ENCODE peak calls at places on chromosomes 7 and 10, in eight cellular contexts. One of them, this sample, is unnamed.

GRCh38 chr10:17349009-17349349 is 105.4 kb downstream of the ST8SIA6 start:
- DNase-seq in brain microvascular endothelial cell: no peak
- DNase-seq in endothelial cell of umbilical vein: no peak
- DNase-seq in thyroid gland: no peak
- DNase-seq in uterus: no peak
- DNase-seq in choroid plexus epithelial cell: no peak
- DNase-seq in AG09309: no peak
- DNase-seq in heart right ventricle: no peak
- DNase-seq in this sample: no peak

GRCh38 chr10:49187044-49187484 is 1.1 kb downstream of the TMEM273 start:
- DNase-seq in brain microvascular endothelial cell: no peak
- DNase-seq in endothelial cell of umbilical vein: peak; percentile 10
- DNase-seq in thyroid gland: no peak
- DNase-seq in uterus: no peak
- DNase-seq in choroid plexus epithelial cell: no peak
- DNase-seq in AG09309: no peak
- DNase-seq in heart right ventricle: peak; percentile 39
- DNase-seq in this sample: no peak

GRCh38 chr7:70660154-70660818 is 471.7 kb upstream of the GALNT17 start:
- DNase-seq in brain microvascular endothelial cell: no peak
- DNase-seq in endothelial cell of umbilical vein: no peak
- DNase-seq in thyroid gland: no peak
- DNase-seq in uterus: no peak
- DNase-seq in choroid plexus epithelial cell: no peak
- DNase-seq in AG09309: no peak
- DNase-seq in heart right ventricle: no peak
- DNase-seq in this sample: no peak

GRCh38 chr7:33043875-33044718 is 18.5 kb downstream of the NT5C3A start:
- DNase-seq in brain microvascular endothelial cell: no peak
- DNase-seq in endothelial cell of umbilical vein: no peak
- DNase-seq in thyroid gland: no peak
- DNase-seq in uterus: no peak
- DNase-seq in choroid plexus epithelial cell: no peak
- DNase-seq in AG09309: no peak
- DNase-seq in heart right ventricle: no peak
- DNase-seq in this sample: no peak

GRCh38 chr10:89478085-89478738 is 57.2 kb downstream of the SLC16A12 start:
- DNase-seq in brain microvascular endothelial cell: peak; percentile 66
- DNase-seq in endothelial cell of umbilical vein: no peak
- DNase-seq in thyroid gland: no peak
- DNase-seq in uterus: no peak
- DNase-seq in choroid plexus epithelial cell: peak; percentile 99
- DNase-seq in AG09309: no peak
- DNase-seq in heart right ventricle: no peak
- DNase-seq in this sample: no peak

GRCh38 chr7:112511451-112512220 is 30.8 kb downstream of the LSMEM1 start:
- DNase-seq in brain microvascular endothelial cell: no peak
- DNase-seq in endothelial cell of umbilical vein: no peak
- DNase-seq in thyroid gland: no peak
- DNase-seq in uterus: no peak
- DNase-seq in choroid plexus epithelial cell: no peak
- DNase-seq in AG09309: no peak
- DNase-seq in heart right ventricle: no peak
- DNase-seq in this sample: no peak

GRCh38 chr10:63465293-63466167 is at the start of gene JMJD1C:
- DNase-seq in brain microvascular endothelial cell: peak; percentile 55
- DNase-seq in endothelial cell of umbilical vein: peak; percentile 80
- DNase-seq in thyroid gland: peak; percentile 83
- DNase-seq in uterus: peak; percentile 72
- DNase-seq in choroid plexus epithelial cell: peak; percentile 90
- DNase-seq in AG09309: peak; percentile 53
- DNase-seq in heart right ventricle: peak; percentile 84
- DNase-seq in this sample: no peak

GRCh38 chr10:13092446-13093102 is 7.4 kb upstream of the OPTN start:
- DNase-seq in brain microvascular endothelial cell: peak; percentile 8
- DNase-seq in endothelial cell of umbilical vein: no peak
- DNase-seq in thyroid gland: no peak
- DNase-seq in uterus: no peak
- DNase-seq in choroid plexus epithelial cell: peak; percentile 64
- DNase-seq in AG09309: no peak
- DNase-seq in heart right ventricle: no peak
- DNase-seq in this sample: no peak

GRCh38 chr10:61286695-61287094 is 166.5 kb downstream of the TMEM26 start:
- DNase-seq in brain microvascular endothelial cell: no peak
- DNase-seq in endothelial cell of umbilical vein: no peak
- DNase-seq in thyroid gland: no peak
- DNase-seq in uterus: no peak
- DNase-seq in choroid plexus epithelial cell: no peak
- DNase-seq in AG09309: no peak
- DNase-seq in heart right ventricle: no peak
- DNase-seq in this sample: no peak

GRCh38 chr7:64874562-64875250 is 28.4 kb upstream of the ZNF273 start:
- DNase-seq in brain microvascular endothelial cell: no peak
- DNase-seq in endothelial cell of umbilical vein: no peak
- DNase-seq in thyroid gland: no peak
- DNase-seq in uterus: no peak
- DNase-seq in choroid plexus epithelial cell: no peak
- DNase-seq in AG09309: no peak
- DNase-seq in heart right ventricle: no peak
- DNase-seq in this sample: no peak

GRCh38 chr10:58438340-58438739 is 53.1 kb downstream of the TFAM start:
- DNase-seq in brain microvascular endothelial cell: peak; percentile 22
- DNase-seq in endothelial cell of umbilical vein: no peak
- DNase-seq in thyroid gland: no peak
- DNase-seq in uterus: no peak
- DNase-seq in choroid plexus epithelial cell: peak; percentile 78
- DNase-seq in AG09309: peak; percentile 72
- DNase-seq in heart right ventricle: no peak
- DNase-seq in this sample: no peak

GRCh38 chr7:134927723-134928122 is 58.6 kb upstream of the AGBL3 start:
- DNase-seq in brain microvascular endothelial cell: no peak
- DNase-seq in endothelial cell of umbilical vein: no peak
- DNase-seq in thyroid gland: no peak
- DNase-seq in uterus: no peak
- DNase-seq in choroid plexus epithelial cell: no peak
- DNase-seq in AG09309: no peak
- DNase-seq in heart right ventricle: no peak
- DNase-seq in this sample: no peak

GRCh38 chr10:5737352-5737751 is 52.7 kb downstream of the TASOR2 start:
- DNase-seq in brain microvascular endothelial cell: no peak
- DNase-seq in endothelial cell of umbilical vein: no peak
- DNase-seq in thyroid gland: no peak
- DNase-seq in uterus: no peak
- DNase-seq in choroid plexus epithelial cell: no peak
- DNase-seq in AG09309: no peak
- DNase-seq in heart right ventricle: no peak
- DNase-seq in this sample: no peak

GRCh38 chr7:7957513-7957912 is 11.1 kb upstream of the GLCCI1 start:
- DNase-seq in brain microvascular endothelial cell: no peak
- DNase-seq in endothelial cell of umbilical vein: no peak
- DNase-seq in thyroid gland: no peak
- DNase-seq in uterus: no peak
- DNase-seq in choroid plexus epithelial cell: no peak
- DNase-seq in AG09309: no peak
- DNase-seq in heart right ventricle: no peak
- DNase-seq in this sample: no peak

GRCh38 chr10:61330669-61331068 is 122.5 kb downstream of the TMEM26 start:
- DNase-seq in brain microvascular endothelial cell: no peak
- DNase-seq in endothelial cell of umbilical vein: no peak
- DNase-seq in thyroid gland: no peak
- DNase-seq in uterus: no peak
- DNase-seq in choroid plexus epithelial cell: no peak
- DNase-seq in AG09309: no peak
- DNase-seq in heart right ventricle: no peak
- DNase-seq in this sample: no peak

DNA sequence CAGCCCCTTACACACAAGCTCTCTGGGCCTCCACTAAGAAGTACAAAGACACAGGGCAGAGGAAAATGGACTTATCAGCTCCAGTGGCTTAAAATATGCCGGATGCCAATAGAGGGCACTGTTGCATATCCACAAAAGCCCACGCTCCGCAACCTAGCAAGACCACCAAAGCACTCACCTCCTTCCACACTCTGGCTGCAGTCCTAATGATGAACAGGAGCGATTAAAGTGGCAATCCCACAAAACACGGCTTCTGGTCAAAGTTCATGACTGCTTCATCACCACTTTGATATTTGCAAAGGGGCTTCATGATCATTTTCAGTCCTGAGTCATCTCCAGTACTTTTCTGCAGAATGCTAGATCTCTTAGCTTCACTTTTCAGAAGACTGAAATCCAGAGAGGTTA is 158.3 kb upstream of the ITGB1 start:
- DNase-seq in brain microvascular endothelial cell: peak; percentile 59
- DNase-seq in endothelial cell of umbilical vein: peak; percentile 81
- DNase-seq in thyroid gland: peak; percentile 41
- DNase-seq in uterus: peak; percentile 23
- DNase-seq in choroid plexus epithelial cell: peak; percentile 87
- DNase-seq in AG09309: no peak
- DNase-seq in heart right ventricle: no peak
- DNase-seq in this sample: no peak
- TF ChIP-seq CTCF in brain microvascular endothelial cell: peak; percentile 79
- TF ChIP-seq CTCF in endothelial cell of umbilical vein: peak; percentile 77
- TF ChIP-seq CTCF in thyroid gland: peak; percentile 46
- TF ChIP-seq CTCF in uterus: peak; percentile 31
- TF ChIP-seq CTCF in choroid plexus epithelial cell: peak; percentile 80
- TF ChIP-seq CTCF in AG09309: peak; percentile 63
- TF ChIP-seq CTCF in heart right ventricle: peak; percentile 54
- TF ChIP-seq CTCF in this sample: peak; percentile 72

GRCh38 chr7:36661135-36661840 is 63.0 kb downstream of the AOAH start:
- DNase-seq in brain microvascular endothelial cell: no peak
- DNase-seq in endothelial cell of umbilical vein: no peak
- DNase-seq in thyroid gland: no peak
- DNase-seq in uterus: no peak
- DNase-seq in choroid plexus epithelial cell: peak; percentile 15
- DNase-seq in AG09309: no peak
- DNase-seq in heart right ventricle: no peak
- DNase-seq in this sample: no peak

GRCh38 chr7:36663481-36663880 is 60.8 kb downstream of the AOAH start:
- DNase-seq in brain microvascular endothelial cell: no peak
- DNase-seq in endothelial cell of umbilical vein: no peak
- DNase-seq in thyroid gland: no peak
- DNase-seq in uterus: no peak
- DNase-seq in choroid plexus epithelial cell: no peak
- DNase-seq in AG09309: peak; percentile 49
- DNase-seq in heart right ventricle: no peak
- DNase-seq in this sample: no peak

GRCh38 chr7:36657031-36657660 is 67.1 kb downstream of the AOAH start:
- DNase-seq in brain microvascular endothelial cell: no peak
- DNase-seq in endothelial cell of umbilical vein: no peak
- DNase-seq in thyroid gland: no peak
- DNase-seq in uterus: no peak
- DNase-seq in choroid plexus epithelial cell: peak; percentile 44
- DNase-seq in AG09309: no peak
- DNase-seq in heart right ventricle: no peak
- DNase-seq in this sample: no peak

GRCh38 chr7:36659638-36660341 is 64.5 kb downstream of the AOAH start:
- DNase-seq in brain microvascular endothelial cell: no peak
- DNase-seq in endothelial cell of umbilical vein: no peak
- DNase-seq in thyroid gland: no peak
- DNase-seq in uterus: no peak
- DNase-seq in choroid plexus epithelial cell: no peak
- DNase-seq in AG09309: no peak
- DNase-seq in heart right ventricle: no peak
- DNase-seq in this sample: no peak

DNA sequence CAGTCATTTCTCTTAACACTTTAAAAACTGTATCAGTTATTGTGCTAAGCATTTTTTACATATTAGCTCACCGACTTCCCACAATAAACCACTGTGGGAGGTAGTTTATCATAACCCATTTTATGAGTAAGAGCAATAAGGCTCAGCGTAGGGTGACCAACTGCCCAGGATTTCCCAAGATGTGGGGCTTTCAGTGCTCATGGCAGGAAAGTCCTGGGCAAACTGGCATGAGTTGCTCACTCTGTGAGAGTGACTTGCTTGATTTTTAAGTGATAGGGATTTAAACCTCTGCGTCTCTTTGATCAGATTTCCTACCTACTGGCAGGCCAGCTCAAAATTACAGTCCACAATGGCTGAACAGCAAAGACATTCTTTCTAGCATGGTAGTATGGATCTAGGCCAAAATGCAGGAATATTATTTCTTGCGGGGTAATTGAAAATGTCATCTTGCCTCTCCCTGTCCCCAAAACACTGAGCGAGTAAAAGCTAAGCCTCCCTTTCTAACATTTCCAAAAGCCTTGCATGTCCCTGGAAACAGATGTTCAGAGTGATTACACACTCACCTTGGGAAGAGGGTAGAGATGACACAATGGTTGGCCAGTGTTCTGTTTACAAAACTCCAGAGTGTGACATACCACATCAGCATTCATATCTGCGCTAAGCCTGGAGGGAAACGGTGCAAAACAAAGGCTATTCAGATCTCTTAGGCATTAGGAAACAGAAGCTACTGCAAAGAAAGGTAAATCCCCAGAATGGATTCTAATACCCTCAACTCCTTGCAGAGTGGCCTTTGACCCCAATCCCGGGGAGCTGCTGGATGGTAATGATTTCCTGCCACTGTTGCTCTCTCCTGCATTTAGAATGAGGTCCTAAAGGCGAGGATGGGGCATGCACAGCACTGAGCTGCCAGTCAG is 65.4 kb downstream of the AOAH start:
- DNase-seq in brain microvascular endothelial cell: peak; percentile 90
- DNase-seq in endothelial cell of umbilical vein: peak; percentile 31
- DNase-seq in thyroid gland: no peak
- DNase-seq in uterus: no peak
- DNase-seq in choroid plexus epithelial cell: peak; percentile 86
- DNase-seq in AG09309: peak; percentile 92
- DNase-seq in heart right ventricle: no peak
- DNase-seq in this sample: no peak
- H3K4me3 ChIP-seq in brain microvascular endothelial cell: no peak overlapping the region
- H3K4me3 ChIP-seq in endothelial cell of umbilical vein: no peak overlapping the region
- H3K4me3 ChIP-seq in thyroid gland: no peak overlapping the region
- H3K4me3 ChIP-seq in uterus: no peak overlapping the region
- H3K4me3 ChIP-seq in choroid plexus epithelial cell: no peak overlapping the region
- H3K4me3 ChIP-seq in AG09309: no peak overlapping the region
- H3K4me3 ChIP-seq in heart right ventricle: no peak overlapping the region
- H3K4me3 ChIP-seq in this sample: no peak overlapping the region

DNA sequence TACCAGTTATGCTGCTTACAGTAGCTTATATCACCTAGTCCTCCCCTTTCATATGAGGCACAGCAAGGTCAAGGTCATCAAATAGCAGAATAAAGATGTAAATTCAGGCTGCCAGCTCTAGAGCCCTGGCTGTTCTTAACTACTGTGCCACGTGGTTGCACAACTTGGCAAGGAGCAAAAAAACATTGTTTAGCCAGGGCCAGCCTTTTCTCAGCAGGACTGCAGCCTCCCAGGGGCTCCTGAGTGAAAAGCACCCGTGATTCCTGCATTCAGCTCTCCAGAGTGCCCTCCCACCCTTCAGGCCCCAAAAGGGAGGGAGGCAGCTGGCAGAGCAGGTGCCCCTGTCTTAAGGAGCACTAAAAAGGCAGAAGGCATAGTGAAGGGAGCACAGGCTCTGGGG is 31.8 kb upstream of the TM9SF3 start:
- DNase-seq in brain microvascular endothelial cell: no peak
- DNase-seq in endothelial cell of umbilical vein: no peak
- DNase-seq in thyroid gland: peak; percentile 87
- DNase-seq in uterus: no peak
- DNase-seq in choroid plexus epithelial cell: peak; percentile 54
- DNase-seq in AG09309: no peak
- DNase-seq in heart right ventricle: peak; percentile 23
- DNase-seq in this sample: no peak
- TF ChIP-seq CTCF in brain microvascular endothelial cell: no peak
- TF ChIP-seq CTCF in endothelial cell of umbilical vein: no peak
- TF ChIP-seq CTCF in thyroid gland: no peak
- TF ChIP-seq CTCF in uterus: no peak
- TF ChIP-seq CTCF in choroid plexus epithelial cell: no peak
- TF ChIP-seq CTCF in AG09309: no peak
- TF ChIP-seq CTCF in heart right ventricle: no peak
- TF ChIP-seq CTCF in this sample: no peak

GRCh38 chr7:76292206-76292573 is 10.3 kb upstream of the HSPB1 start:
- DNase-seq in brain microvascular endothelial cell: peak; percentile 29
- DNase-seq in endothelial cell of umbilical vein: peak; percentile 98
- DNase-seq in thyroid gland: no peak
- DNase-seq in uterus: peak; percentile 74
- DNase-seq in choroid plexus epithelial cell: peak; percentile 55
- DNase-seq in AG09309: no peak
- DNase-seq in heart right ventricle: no peak
- DNase-seq in this sample: no peak
- H3K4me3 ChIP-seq in brain microvascular endothelial cell: peak overlapping the region; percentile 9
- H3K4me3 ChIP-seq in endothelial cell of umbilical vein: no peak overlapping the region
- H3K4me3 ChIP-seq in thyroid gland: no peak overlapping the region
- H3K4me3 ChIP-seq in uterus: peak overlapping the region; percentile 22
- H3K4me3 ChIP-seq in choroid plexus epithelial cell: peak overlapping the region; percentile 41
- H3K4me3 ChIP-seq in AG09309: peak overlapping the region; percentile 16
- H3K4me3 ChIP-seq in heart right ventricle: peak overlapping the region; percentile 19
- H3K4me3 ChIP-seq in this sample: peak overlapping the region; percentile 27